ENCODE peak calls at places on chromosomes 6 and 20, in four cellular contexts. Z, C, X and E are unnamed samples.

GRCh38 chr6:98094696-98095095 is 739.7 kb upstream of the POU3F2 start:
- DNase-seq in Z (no peak), C (no peak), X (no peak), E (no peak)

GRCh38 chr20:53163486-53163885 is 191.3 kb downstream of the TSHZ2 start:
- DNase-seq in Z (no peak), C (no peak), X (no peak), E (no peak)

GRCh38 chr6:154993026-154993425 is 2.1 kb upstream of the TIAM2 start:
- DNase-seq in Z (no peak), C (no peak), X (no peak), E (no peak)

GRCh38 chr6:52739627-52740026 is 23.6 kb downstream of the GSTA2 start:
- DNase-seq in Z (no peak), C (no peak), X (no peak), E (no peak)

GRCh38 chr20:36768768-36769430 is 4.7 kb downstream of the DSN1 start:
- DNase-seq in Z (no peak), C (no peak), X (no peak), E (no peak)

GRCh38 chr20:50982372-50982771 is 23.8 kb downstream of the MOCS3 start:
- DNase-seq in Z (no peak), C (no peak), X (no peak), E (no peak)

GRCh38 chr6:43609402-43609801 is 19.7 kb downstream of the GTPBP2 start:
- DNase-seq in Z (no peak), C (no peak), X (no peak), E (no peak)

GRCh38 chr20:64001607-64002011 is 20.7 kb downstream of the PRPF6 start:
- DNase-seq in Z (no peak), C (no peak), X (no peak), E (peak; percentile 92)

GRCh38 chr6:41626917-41627316 is 11.4 kb upstream of the MDFI start:
- DNase-seq in Z (no peak), C (no peak), X (no peak), E (no peak)

GRCh38 chr20:4812216-4812615 is 90.5 kb downstream of the PRND start:
- DNase-seq in Z (no peak), C (no peak), X (no peak), E (no peak)

GRCh38 chr20:39775110-39775509 is 813.0 kb downstream of the DHX35 start:
- DNase-seq in Z (no peak), C (no peak), X (no peak), E (no peak)

GRCh38 chr20:19783966-19784401 is 25.9 kb downstream of the RIN2 start:
- DNase-seq in Z (no peak), C (no peak), X (no peak), E (peak; percentile 4)

GRCh38 chr20:9068232-9068781 is 580 bp upstream of the PLCB4 start:
- DNase-seq in Z (peak; percentile 74), C (peak; percentile 92), X (peak; percentile 28), E (peak; percentile 85)

GRCh38 chr20:41151134-41151869 is 14.0 kb downstream of the PLCG1 start:
- DNase-seq in Z (no peak), C (no peak), X (no peak), E (no peak)

GRCh38 chr20:24608926-24609667 is 139.7 kb downstream of the SYNDIG1 start:
- DNase-seq in Z (no peak), C (no peak), X (no peak), E (no peak)

GRCh38 chr6:148611213-148611612 is 135.6 kb upstream of the UST start:
- DNase-seq in Z (peak; percentile 77), C (no peak), X (no peak), E (peak; percentile 21)

GRCh38 chr6:39086294-39086693 is 28.7 kb downstream of the SAYSD1 start:
- DNase-seq in Z (no peak), C (no peak), X (no peak), E (no peak)

GRCh38 chr6:56995347-56995746 is 40.4 kb downstream of the BEND6 start:
- DNase-seq in Z (no peak), C (no peak), X (no peak), E (no peak)

GRCh38 chr20:42686057-42686456 is 503.6 kb downstream of the PTPRT start:
- DNase-seq in Z (no peak), C (no peak), X (no peak), E (no peak)

GRCh38 chr6:3929281-3929798 is 80.2 kb downstream of the FAM50B start:
- DNase-seq in Z (no peak), C (no peak), X (no peak), E (no peak)

GRCh38 chr20:397432-398237 is 10.5 kb upstream of the RBCK1 start:
- DNase-seq in Z (no peak), C (no peak), X (no peak), E (no peak)

GRCh38 chr6:13038315-13039261 is 289.7 kb downstream of the TBC1D7 start:
- DNase-seq in Z (no peak), C (no peak), X (no peak), E (no peak)

GRCh38 chr6:149895702-149896310 is 2.1 kb downstream of the RAET1E start:
- DNase-seq in Z (no peak), C (peak; percentile 8), X (no peak), E (peak; percentile 30)

GRCh38 chr6:32816746-32817204 is at the start of gene HLA-DOB:
- DNase-seq in Z (no peak), C (no peak), X (peak; percentile 5), E (peak; percentile 15)

GRCh38 chr20:53891306-53891894 is 179.0 kb downstream of the BCAS1 start:
- DNase-seq in Z (no peak), C (no peak), X (no peak), E (no peak)

GRCh38 chr6:130826442-130827246 is 562 bp upstream of the SMLR1 start:
- DNase-seq in Z (no peak), C (no peak), X (no peak), E (no peak)